ENCODE peak calls at places on chromosomes 13 and 19, in ten cellular contexts. J is neuronal stem cell; W is OCI-LY7; N is lower lobe of right lung; S is PC-3; I is pancreas; P is CD4-positive, alpha-beta T cell; Q is gastrocnemius medialis; C is ovary; K is thoracic aorta. U is an unnamed sample. For H3K9me3, the result is how much of the 10 kb centered on the place peaks cover.

GRCh38 chr19:8209111-8209964 is at the start of gene CERS4:
- DNase-seq in J (peak), W (peak), N (peak), S (peak), I (peak), P (peak), Q (peak), C (peak), K (no peak), U (peak)

GRCh38 chr19:31279436-31279765 is 69.8 kb downstream of the TSHZ3 start:
- DNase-seq in J (no peak), W (no peak), N (no peak), S (no peak), I (no peak), P (no peak), Q (no peak), C (no peak), K (no peak), U (no peak)

GRCh38 chr13:46544811-46545210 is 8.2 kb upstream of the LRCH1 start:
- DNase-seq in J (no peak), W (no peak), N (no peak), S (no peak), I (no peak), P (no peak), Q (no peak), C (no peak), K (no peak), U (no peak)

GRCh38 chr13:37769078-37769477 is 100.5 kb downstream of the TRPC4 start:
- DNase-seq in J (no peak), W (peak), N (no peak), S (peak), I (no peak), P (no peak), Q (no peak), C (no peak), K (no peak), U (no peak)

GRCh38 chr13:28040977-28041376 is 52.5 kb upstream of the URAD start:
- DNase-seq in J (no peak), W (no peak), N (no peak), S (no peak), I (no peak), P (no peak), Q (no peak), C (no peak), K (no peak), U (no peak)

GRCh38 chr13:47708386-47708785 is 292.7 kb downstream of the SUCLA2 start:
- DNase-seq in J (no peak), W (no peak), N (no peak), S (peak), I (no peak), P (no peak), Q (no peak), C (no peak), K (no peak), U (no peak)

GRCh38 chr13:102693250-102693649 is 1.6 kb downstream of the METTL21C start:
- DNase-seq in J (no peak), W (no peak), N (no peak), S (no peak), I (no peak), P (no peak), Q (no peak), C (no peak), K (no peak), U (no peak)

GRCh38 chr13:110676057-110676510 is 29.8 kb downstream of the CARS2 start:
- DNase-seq in J (no peak), W (peak), N (no peak), S (no peak), I (no peak), P (no peak), Q (no peak), C (no peak), K (no peak), U (no peak)

GRCh38 chr19:55212447-55212846 is 3.1 kb upstream of the PTPRH start:
- DNase-seq in J (no peak), W (peak), N (no peak), S (peak), I (no peak), P (no peak), Q (no peak), C (no peak), K (no peak), U (no peak)

GRCh38 chr13:112558696-112559418 is 29.1 kb downstream of the TUBGCP3 start:
- DNase-seq in J (no peak), W (no peak), N (no peak), S (no peak), I (no peak), P (no peak), Q (no peak), C (no peak), K (no peak), U (no peak)

GRCh38 chr19:42601811-42602443 is 7.2 kb upstream of the CEACAM8 start:
- DNase-seq in J (no peak), W (peak), N (no peak), S (peak), I (no peak), P (no peak), Q (no peak), C (no peak), K (no peak), U (no peak)

GRCh38 chr13:72295173-72295572 is 428.2 kb upstream of the DACH1 start:
- DNase-seq in J (no peak), W (no peak), N (no peak), S (no peak), I (no peak), P (no peak), Q (no peak), C (no peak), K (no peak), U (no peak)

GRCh38 chr13:39037410-39037879 is 444 bp downstream of the PROSER1 start:
- DNase-seq in J (no peak), W (no peak), N (no peak), S (no peak), I (no peak), P (no peak), Q (no peak), C (no peak), K (no peak), U (no peak)

GRCh38 chr13:111076156-111077013 is 38.7 kb upstream of the ARHGEF7 start:
- DNase-seq in J (no peak), W (no peak), N (no peak), S (no peak), I (no peak), P (no peak), Q (no peak), C (no peak), K (no peak), U (no peak)

GRCh38 chr19:15332311-15332996 is at the start of gene BRD4:
- DNase-seq in J (peak), W (peak), N (peak), S (peak), I (peak), P (peak), Q (peak), C (peak), K (no peak), U (peak)

GRCh38 chr13:114032121-114032799 is 58.4 kb upstream of the C13orf46 start:
- DNase-seq in J (no peak), W (no peak), N (no peak), S (no peak), I (no peak), P (no peak), Q (no peak), C (peak), K (no peak), U (no peak)

GRCh38 chr19:14775855-14776254 is 2.5 kb downstream of the ADGRE2 start:
- DNase-seq in J (no peak), W (no peak), N (peak), S (no peak), I (no peak), P (no peak), Q (no peak), C (no peak), K (no peak), U (no peak)

GRCh38 chr19:39867133-39867532 is 21.0 kb upstream of the FBL start:
- DNase-seq in J (no peak), W (no peak), N (no peak), S (no peak), I (no peak), P (no peak), Q (no peak), C (no peak), K (no peak), U (no peak)

GRCh38 chr13:98370806-98371553 is 193.9 kb upstream of the RNF113B start:
- DNase-seq in J (no peak), W (no peak), N (no peak), S (no peak), I (peak), P (no peak), Q (no peak), C (peak), K (no peak), U (no peak)

GRCh38 chr13:52846567-52847321 is 1.7 kb downstream of the PCDH8 start:
- DNase-seq in J (peak), W (no peak), N (peak), S (no peak), I (peak), P (no peak), Q (no peak), C (peak), K (no peak), U (no peak)

GRCh38 chr19:1700733-1701663 is 48.6 kb upstream of the TCF3 start:
- DNase-seq in J (no peak), W (no peak), N (no peak), S (no peak), I (no peak), P (no peak), Q (no peak), C (no peak), K (no peak), U (no peak)

GRCh38 chr13:43058836-43059235 is 35.5 kb downstream of the DNAJC15 start:
- DNase-seq in J (no peak), W (no peak), N (no peak), S (no peak), I (no peak), P (no peak), Q (no peak), C (no peak), K (no peak), U (no peak)

GRCh38 chr19:7644550-7644877 is 7.6 kb downstream of the STXBP2 start:
- DNase-seq in J (no peak), W (no peak), N (no peak), S (no peak), I (no peak), P (no peak), Q (no peak), C (no peak), K (no peak), U (no peak)

GRCh38 chr13:114102521-114103288 is 29.7 kb downstream of the RASA3 start:
- DNase-seq in J (no peak), W (no peak), N (peak), S (no peak), I (no peak), P (peak), Q (no peak), C (no peak), K (no peak), U (no peak)

GRCh38 chr19:51136891-51137551 is 5.1 kb upstream of the SIGLEC7 start:
- DNase-seq in J (no peak), W (no peak), N (no peak), S (no peak), I (no peak), P (no peak), Q (no peak), C (no peak), K (no peak), U (no peak)

GRCh38 chr13:21638319-21639282 is 32.3 kb upstream of the FGF9 start:
- DNase-seq in J (peak), W (peak), N (no peak), S (peak), I (no peak), P (no peak), Q (no peak), C (no peak), K (no peak), U (no peak)

GRCh38 chr19:13134626-13135025 is 15.5 kb downstream of the STX10 start:
- DNase-seq in J (no peak), W (no peak), N (peak), S (peak), I (no peak), P (no peak), Q (peak), C (no peak), K (no peak), U (no peak)

GRCh38 chr13:107585466-107585865 is 629.9 kb downstream of the LIG4 start:
- DNase-seq in J (no peak), W (no peak), N (no peak), S (no peak), I (no peak), P (no peak), Q (no peak), C (no peak), K (no peak), U (no peak)

GRCh38 chr13:42405665-42406390 is 133.9 kb downstream of the AKAP11 start:
- DNase-seq in J (no peak), W (no peak), N (no peak), S (peak), I (no peak), P (peak), Q (no peak), C (no peak), K (no peak), U (no peak)

GRCh38 chr19:17435218-17435617 is 13.2 kb downstream of the TMEM221 start:
- DNase-seq in J (no peak), W (no peak), N (no peak), S (no peak), I (no peak), P (no peak), Q (no peak), C (no peak), K (no peak), U (no peak)

DNA sequence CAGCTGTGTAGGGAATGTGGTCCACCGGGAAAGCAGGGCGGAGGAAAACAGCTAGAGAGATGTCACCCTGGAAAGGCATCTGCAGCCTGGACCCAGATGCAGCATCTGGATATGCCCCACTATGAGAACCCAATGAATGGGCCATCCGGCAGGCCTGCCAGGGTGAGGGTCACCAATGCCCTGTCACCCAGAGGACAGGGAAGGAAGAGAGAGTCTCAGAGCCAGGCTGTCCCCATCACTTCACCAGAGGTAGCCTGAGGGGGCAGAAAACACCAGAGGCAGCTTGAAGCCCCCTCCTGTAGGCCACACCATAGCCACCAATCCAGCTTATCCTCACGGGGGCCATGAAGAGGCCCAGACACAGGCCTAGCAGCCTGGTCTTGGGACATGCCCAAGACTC is 118.8 kb downstream of the TUBA3C start:
- DNase-seq in J (no peak), W (no peak), N (no peak), S (no peak), I (no peak), P (no peak), Q (no peak), C (no peak), K (no peak), U (no peak)
- H3K9me3 ChIP-seq in J (under half), W (under half), N (under half), S (under half), I (under half), P (under half), Q (under half), C (under half), K (under half), U (under half)

GRCh38 chr19:57978586-57979289 is 4.4 kb upstream of the C19orf18 start:
- DNase-seq in J (no peak), W (no peak), N (no peak), S (peak), I (no peak), P (no peak), Q (no peak), C (no peak), K (no peak), U (no peak)
- H3K9me3 ChIP-seq in J (half or more), W (under half), N (half or more), S (half or more), I (under half), P (half or more), Q (half or more), C (half or more), K (half or more), U (half or more)

GRCh38 chr19:28634837-28635236 is 578.1 kb downstream of the UQCRFS1 start:
- DNase-seq in J (no peak), W (no peak), N (no peak), S (no peak), I (no peak), P (no peak), Q (no peak), C (no peak), K (no peak), U (no peak)
- H3K9me3 ChIP-seq in J (under half), W (under half), N (under half), S (under half), I (under half), P (under half), Q (under half), C (under half), K (under half), U (under half)

DNA sequence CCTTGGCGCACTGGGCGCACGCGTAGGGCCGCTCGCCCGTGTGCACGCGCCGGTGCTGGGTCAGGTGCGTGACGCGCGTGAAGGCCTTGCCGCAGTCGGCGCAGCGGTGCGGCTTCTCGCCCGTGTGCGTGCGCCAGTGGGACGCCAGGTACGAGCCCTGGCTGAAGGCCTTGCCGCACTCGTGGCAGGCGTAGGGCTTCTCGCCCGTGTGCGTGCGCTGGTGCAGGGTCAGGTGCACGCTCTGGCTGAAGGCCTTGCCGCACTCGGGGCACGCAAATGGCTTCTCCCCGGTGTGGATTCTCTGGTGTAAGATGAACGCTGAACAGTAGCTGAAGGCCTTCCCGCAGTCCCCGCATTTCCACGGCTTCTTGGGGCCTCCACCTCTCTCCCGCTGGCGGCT is 7.0 kb downstream of the ZNF835 start:
- DNase-seq in J (no peak), W (no peak), N (no peak), S (no peak), I (no peak), P (no peak), Q (no peak), C (no peak), K (no peak), U (no peak)
- H3K9me3 ChIP-seq in J (under half), W (under half), N (under half), S (under half), I (under half), P (under half), Q (under half), C (under half), K (under half), U (under half)

DNA sequence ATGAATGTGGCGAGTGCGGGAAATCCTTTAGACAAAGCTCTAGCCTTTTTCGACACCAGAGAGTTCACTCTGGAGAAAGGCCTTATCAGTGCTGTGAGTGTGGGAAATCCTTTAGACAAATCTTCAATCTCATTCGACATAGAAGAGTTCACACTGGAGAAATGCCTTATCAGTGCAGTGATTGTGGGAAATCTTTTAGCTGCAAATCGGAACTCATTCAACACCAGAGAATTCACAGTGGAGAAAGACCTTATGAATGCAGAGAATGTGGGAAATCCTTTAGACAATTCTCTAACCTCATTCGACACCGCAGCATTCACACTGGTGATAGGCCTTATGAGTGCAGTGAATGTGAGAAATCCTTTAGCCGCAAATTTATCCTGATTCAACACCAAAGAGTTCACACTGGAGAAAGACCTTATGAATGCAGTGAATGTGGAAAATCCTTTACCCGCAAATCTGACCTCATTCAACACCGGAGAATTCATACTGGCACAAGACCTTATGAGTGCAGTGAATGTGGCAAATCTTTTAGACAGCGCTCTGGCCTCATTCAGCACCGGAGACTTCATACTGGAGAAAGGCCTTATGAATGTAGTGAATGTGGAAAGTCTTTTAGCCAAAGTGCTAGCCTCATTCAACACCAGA is 5.7 kb downstream of the ZNF551 start:
- DNase-seq in J (no peak), W (no peak), N (no peak), S (no peak), I (no peak), P (no peak), Q (no peak), C (no peak), K (no peak), U (no peak)
- H3K9me3 ChIP-seq in J (half or more), W (half or more), N (half or more), S (half or more), I (under half), P (half or more), Q (under half), C (under half), K (half or more), U (half or more)

DNA sequence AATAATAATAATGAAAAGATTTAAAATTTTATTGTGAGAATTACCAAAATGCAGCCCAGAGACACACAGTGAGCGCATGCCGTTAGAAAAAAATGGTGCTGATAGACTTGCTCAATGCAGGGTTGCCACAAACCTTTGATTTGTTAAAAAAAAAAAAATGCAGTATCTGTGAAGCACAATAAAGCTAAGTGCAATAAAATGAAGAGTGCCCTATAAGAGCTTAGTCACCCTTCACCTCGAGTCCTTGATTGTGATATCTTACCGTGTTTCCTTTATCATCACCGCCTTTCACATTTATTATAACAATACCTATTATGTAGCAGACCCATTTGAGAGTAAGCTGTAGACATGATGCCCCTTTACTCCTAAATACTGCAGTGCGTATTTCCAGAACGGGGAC is 83.2 kb downstream of the SLC6A16 start:
- DNase-seq in J (no peak), W (no peak), N (no peak), S (no peak), I (no peak), P (no peak), Q (no peak), C (no peak), K (no peak), U (no peak)
- H3K9me3 ChIP-seq in J (under half), W (under half), N (under half), S (under half), I (under half), P (under half), Q (under half), C (under half), K (under half), U (under half)

DNA sequence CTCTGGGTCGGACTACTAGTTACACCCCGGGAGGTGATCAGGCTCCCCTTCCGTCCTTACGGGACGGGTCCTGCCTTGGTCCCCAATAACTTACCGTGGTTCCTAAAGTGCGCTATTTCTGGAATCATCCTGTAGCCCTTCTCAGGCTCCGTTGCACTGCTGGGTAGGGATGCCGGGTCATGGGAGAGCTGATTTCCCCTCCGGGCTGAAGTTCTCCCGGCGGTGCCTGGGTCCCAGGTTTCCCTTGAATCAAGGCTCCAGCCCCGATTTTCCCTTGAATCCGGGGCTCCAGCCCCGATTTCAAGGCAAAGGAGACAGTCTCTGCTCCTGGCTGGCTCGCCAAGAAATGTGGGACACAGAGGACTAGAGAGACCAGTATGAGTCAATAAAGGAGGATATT is 43.4 kb downstream of the ZNF493 start:
- DNase-seq in J (no peak), W (no peak), N (no peak), S (no peak), I (no peak), P (no peak), Q (no peak), C (peak), K (no peak), U (no peak)
- H3K9me3 ChIP-seq in J (under half), W (under half), N (under half), S (under half), I (under half), P (under half), Q (under half), C (under half), K (under half), U (under half)